ENCODE peak calls at places on chromosomes 5 and 9, in eight cellular contexts. F is fibroblast of mammary gland; P is RWPE1; S is CD4-positive, alpha-beta T cell; N is choroid plexus epithelial cell; Y is fibroblast of lung; J is colonic mucosa; G is PC-9. O is an unnamed sample.

GRCh38 chr5:57825026-57825683 is 342.5 kb upstream of the ACTBL2 start:
- DNase-seq in F (peak; percentile 30), P (peak; percentile 84), S (no peak), N (peak; percentile 70), Y (peak; percentile 99), J (no peak), G (peak; percentile 99), O (no peak)

GRCh38 chr5:52994266-52994665 is 5.1 kb downstream of the ITGA2 start:
- DNase-seq in F (peak; percentile 26), P (no peak), S (no peak), N (peak; percentile 37), Y (peak; percentile 47), J (no peak), G (no peak), O (no peak)

GRCh38 chr5:180519098-180519497 is 24.9 kb downstream of the CNOT6 start:
- DNase-seq in F (peak; percentile 46), P (no peak), S (no peak), N (peak; percentile 66), Y (peak; percentile 78), J (no peak), G (no peak), O (no peak)

GRCh38 chr5:1334831-1335539 is 9.9 kb downstream of the CLPTM1L start:
- DNase-seq in F (no peak), P (no peak), S (no peak), N (no peak), Y (no peak), J (no peak), G (no peak), O (no peak)

GRCh38 chr9:22214497-22215031 is 205.5 kb upstream of the CDKN2B start:
- DNase-seq in F (peak; percentile 51), P (no peak), S (no peak), N (peak; percentile 83), Y (peak; percentile 51), J (no peak), G (no peak), O (no peak)

GRCh38 chr9:109094268-109094667 is 25.5 kb downstream of the TMEM245 start:
- DNase-seq in F (no peak), P (no peak), S (no peak), N (no peak), Y (no peak), J (no peak), G (no peak), O (no peak)

GRCh38 chr9:114096041-114096511 is 3.0 kb downstream of the KIF12 start:
- DNase-seq in F (no peak), P (no peak), S (no peak), N (no peak), Y (no peak), J (no peak), G (no peak), O (no peak)

GRCh38 chr5:157670662-157671591 is at the start of gene C5orf52:
- DNase-seq in F (peak; percentile 40), P (peak; percentile 39), S (no peak), N (peak; percentile 22), Y (peak; percentile 51), J (peak; percentile 91), G (no peak), O (no peak)

GRCh38 chr9:111691686-111692329 is 30.4 kb downstream of the GNG10 start:
- DNase-seq in F (peak; percentile 62), P (peak; percentile 64), S (no peak), N (peak; percentile 68), Y (peak; percentile 38), J (no peak), G (peak; percentile 45), O (no peak)

GRCh38 chr9:126532019-126532462 is 81.7 kb upstream of the LMX1B start:
- DNase-seq in F (peak; percentile 10), P (no peak), S (no peak), N (peak; percentile 67), Y (no peak), J (no peak), G (no peak), O (no peak)

GRCh38 chr5:151248651-151249050 is 4.3 kb upstream of the GM2A start:
- DNase-seq in F (no peak), P (no peak), S (no peak), N (no peak), Y (no peak), J (no peak), G (no peak), O (no peak)

GRCh38 chr5:147539053-147539452 is 29.2 kb upstream of the DPYSL3 start:
- DNase-seq in F (peak; percentile 42), P (peak; percentile 34), S (no peak), N (peak; percentile 30), Y (peak; percentile 70), J (no peak), G (no peak), O (no peak)

GRCh38 chr9:99748251-99748650 is 73.4 kb upstream of the NR4A3 start:
- DNase-seq in F (peak; percentile 58), P (no peak), S (no peak), N (peak; percentile 30), Y (no peak), J (no peak), G (no peak), O (no peak)

GRCh38 chr5:171649002-171649401 is 136.6 kb upstream of the SMIM23 start:
- DNase-seq in F (no peak), P (no peak), S (no peak), N (peak; percentile 23), Y (no peak), J (no peak), G (no peak), O (no peak)

GRCh38 chr5:81854915-81855314 is 104.0 kb upstream of the SSBP2 start:
- DNase-seq in F (no peak), P (no peak), S (no peak), N (no peak), Y (no peak), J (no peak), G (no peak), O (no peak)

GRCh38 chr5:155299342-155300006 is 285.9 kb downstream of the KIF4B start:
- DNase-seq in F (no peak), P (no peak), S (no peak), N (no peak), Y (no peak), J (no peak), G (no peak), O (no peak)

GRCh38 chr9:83633676-83634075 is 10.7 kb downstream of the IDNK start:
- DNase-seq in F (no peak), P (no peak), S (no peak), N (no peak), Y (no peak), J (no peak), G (no peak), O (no peak)

GRCh38 chr5:6822556-6823343 is 109.5 kb downstream of the TENT4A start:
- DNase-seq in F (no peak), P (no peak), S (no peak), N (no peak), Y (no peak), J (no peak), G (no peak), O (no peak)

GRCh38 chr5:9356306-9356942 is 189.5 kb downstream of the SEMA5A start:
- DNase-seq in F (no peak), P (no peak), S (no peak), N (peak; percentile 35), Y (peak; percentile 59), J (no peak), G (no peak), O (no peak)

GRCh38 chr9:18396102-18396728 is 77.7 kb upstream of the ADAMTSL1 start:
- DNase-seq in F (peak; percentile 54), P (no peak), S (no peak), N (peak; percentile 61), Y (peak; percentile 17), J (no peak), G (no peak), O (no peak)

GRCh38 chr5:170313344-170313743 is 15.8 kb upstream of the LCP2 start:
- DNase-seq in F (no peak), P (no peak), S (no peak), N (no peak), Y (no peak), J (no peak), G (no peak), O (no peak)

GRCh38 chr9:92501671-92502393 is 19.5 kb upstream of the ASPN start:
- DNase-seq in F (peak; percentile 55), P (peak; percentile 45), S (no peak), N (peak; percentile 55), Y (peak; percentile 31), J (peak; percentile 41), G (peak; percentile 43), O (no peak)

GRCh38 chr9:37938121-37938906 is 34.4 kb upstream of the SLC25A51 start:
- DNase-seq in F (peak; percentile 83), P (peak; percentile 83), S (no peak), N (peak; percentile 73), Y (peak; percentile 86), J (no peak), G (peak; percentile 66), O (no peak)

DNA sequence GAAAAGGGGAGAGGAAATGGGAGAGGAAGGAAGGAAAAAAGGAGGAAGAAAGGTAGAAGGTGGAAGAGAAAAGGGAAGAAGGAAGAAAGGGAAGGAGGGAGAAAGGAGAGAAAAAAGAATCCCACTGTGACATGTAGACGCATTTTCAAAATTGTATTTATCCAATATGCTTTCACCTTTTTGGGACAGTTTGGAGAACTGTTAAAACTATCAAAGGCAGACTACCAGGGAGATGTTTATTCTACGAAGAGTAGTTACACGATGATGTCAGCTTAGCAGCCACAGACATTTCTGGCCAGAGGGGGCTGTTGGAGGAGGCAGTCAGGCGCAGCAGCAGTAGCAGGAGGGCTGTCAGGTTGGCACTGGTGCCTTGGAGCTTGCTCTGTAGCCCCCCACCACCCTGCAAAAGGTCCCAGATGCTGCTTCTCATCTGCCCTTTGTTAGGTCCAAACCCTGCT is 203.5 kb downstream of the SLIT3 start:
- DNase-seq in F (no peak), P (no peak), S (no peak), N (no peak), Y (peak; percentile 69), J (no peak), G (no peak), O (no peak)
- TF ChIP-seq CTCF in F (no peak), P (no peak), S (no peak), N (no peak), Y (peak; percentile 17), J (no peak), G (no peak), O (no peak)

DNA sequence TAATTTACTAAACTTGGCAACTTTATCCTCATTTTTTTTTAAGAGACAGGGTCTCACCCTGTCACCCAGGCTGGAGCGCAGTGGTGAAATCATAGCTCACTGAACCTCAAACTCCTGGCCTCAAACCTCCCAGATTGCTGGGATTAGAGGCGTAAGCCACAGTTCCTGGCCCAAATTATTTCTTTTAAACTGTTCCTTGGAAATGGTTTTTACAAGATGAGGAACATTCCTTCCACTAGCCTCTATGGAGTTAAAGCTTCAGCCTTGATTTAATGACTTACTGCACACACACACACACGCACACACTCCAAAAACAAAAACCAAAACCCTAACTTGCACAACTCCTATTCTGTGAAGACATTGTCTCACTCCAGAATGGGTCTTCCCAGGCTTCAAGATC is 77.2 kb upstream of the TARS1 start:
- DNase-seq in F (peak; percentile 29), P (no peak), S (no peak), N (peak; percentile 12), Y (no peak), J (no peak), G (no peak), O (no peak)
- TF ChIP-seq CTCF in F (no peak), P (no peak), S (no peak), N (no peak), Y (no peak), J (no peak), G (no peak), O (no peak)

GRCh38 chr9:136982232-136983051 is at the start of gene LCNL1:
- DNase-seq in F (no peak), P (no peak), S (no peak), N (peak; percentile 53), Y (no peak), J (no peak), G (no peak), O (no peak)
- TF ChIP-seq CTCF in F (no peak), P (no peak), S (no peak), N (no peak), Y (no peak), J (no peak), G (no peak), O (no peak)

GRCh38 chr5:11182441-11183080 is 421.5 kb upstream of the DAP start:
- DNase-seq in F (peak; percentile 39), P (peak; percentile 25), S (no peak), N (peak; percentile 53), Y (peak; percentile 57), J (no peak), G (peak; percentile 34), O (no peak)
- TF ChIP-seq CTCF in F (peak; percentile 61), P (peak; percentile 44), S (no peak), N (peak; percentile 61), Y (peak; percentile 62), J (peak; percentile 17), G (peak; percentile 71), O (no peak)

O was measured in omental fat pad.